ENCODE peak calls at places on chromosomes 7 and 10, in four cellular contexts. R is HepG2, G is GM12878, X is K562. S is an unnamed sample.

GRCh38 chr10:13352519-13352918 is 4.4 kb upstream of the SEPHS1 start:
- DNase-seq in R (peak), G (no peak), X (peak), S (peak)

GRCh38 chr7:53218730-53219504 is 183.5 kb downstream of the POM121L12 start:
- DNase-seq in G (no peak), R (no peak), X (no peak), S (peak)

GRCh38 chr7:122155566-122155965 is 11.5 kb upstream of the AASS start:
- DNase-seq in R (no peak), X (no peak), G (no peak), S (no peak)

GRCh38 chr10:10605551-10606081 is 412.1 kb upstream of the CELF2 start:
- DNase-seq in X (no peak), R (no peak), G (no peak), S (no peak)

GRCh38 chr7:20385121-20385520 is 54.4 kb downstream of the ITGB8 start:
- DNase-seq in X (no peak), R (no peak), G (no peak), S (no peak)

GRCh38 chr10:61215276-61215675 is 237.9 kb downstream of the TMEM26 start:
- DNase-seq in R (no peak), G (no peak), X (no peak), S (no peak)

GRCh38 chr7:7212612-7213011 is 30.3 kb downstream of the C1GALT1 start:
- DNase-seq in G (no peak), R (peak), X (no peak), S (no peak)

GRCh38 chr10:111532139-111532538 is 455.3 kb downstream of the ADRA2A start:
- DNase-seq in G (no peak), X (no peak), R (no peak), S (no peak)

GRCh38 chr10:63166742-63167258 is 33.7 kb downstream of the NRBF2 start:
- DNase-seq in G (peak), X (peak), R (peak), S (no peak)

GRCh38 chr10:79019961-79020491 is 48.7 kb upstream of the ZMIZ1 start:
- DNase-seq in X (peak), R (peak), G (no peak), S (no peak)

GRCh38 chr10:45000138-45000763 is 472 bp upstream of the ZNF22 start:
- DNase-seq in R (no peak), G (no peak), X (no peak), S (no peak)

GRCh38 chr7:80362677-80363076 is 149.2 kb downstream of the GNAT3 start:
- DNase-seq in G (no peak), R (no peak), X (no peak), S (no peak)

GRCh38 chr10:58089739-58090138 is 178.0 kb downstream of the IPMK start:
- DNase-seq in X (no peak), G (no peak), R (no peak), S (no peak)

GRCh38 chr10:70722820-70723424 is 50.6 kb downstream of the ADAMTS14 start:
- DNase-seq in X (no peak), G (no peak), R (no peak), S (no peak)

GRCh38 chr7:45574521-45575500 is 643 bp downstream of the ADCY1 start:
- DNase-seq in X (no peak), G (no peak), R (peak), S (peak)

GRCh38 chr7:28708458-28708951 is 249.6 kb downstream of the TRIL start:
- DNase-seq in X (no peak), R (no peak), G (no peak), S (peak)
- TF ChIP-seq CREM in X (no peak), R (no peak), G (no peak), S (no peak)

GRCh38 chr10:125155101-125155500 is 5.3 kb downstream of the CTBP2 start:
- DNase-seq in X (no peak), G (no peak), R (no peak), S (no peak)

GRCh38 chr10:125155669-125156068 is 4.7 kb downstream of the CTBP2 start:
- DNase-seq in R (no peak), G (no peak), X (no peak), S (no peak)

GRCh38 chr10:125156196-125156595 is 4.2 kb downstream of the CTBP2 start:
- DNase-seq in G (no peak), R (no peak), X (no peak), S (no peak)

GRCh38 chr10:125157473-125157865 is 2.9 kb downstream of the CTBP2 start:
- DNase-seq in X (no peak), G (no peak), R (no peak), S (no peak)

GRCh38 chr10:125156739-125157472 is 3.5 kb downstream of the CTBP2 start:
- DNase-seq in G (no peak), R (no peak), X (no peak), S (no peak)
- TF ChIP-seq CREM in G (no peak), R (no peak), X (no peak), S (no peak)

GRCh38 chr7:132257253-132257652 is 319.0 kb downstream of the PLXNA4 start:
- DNase-seq in X (no peak), R (no peak), G (no peak), S (no peak)

GRCh38 chr7:132255084-132255483 is 321.2 kb downstream of the PLXNA4 start:
- DNase-seq in R (no peak), X (no peak), G (no peak), S (no peak)

GRCh38 chr7:132255898-132256297 is 320.4 kb downstream of the PLXNA4 start:
- DNase-seq in G (no peak), X (no peak), R (peak), S (no peak)

GRCh38 chr7:132256721-132257212 is 319.5 kb downstream of the PLXNA4 start:
- DNase-seq in G (no peak), R (peak), X (no peak), S (no peak)

DNA sequence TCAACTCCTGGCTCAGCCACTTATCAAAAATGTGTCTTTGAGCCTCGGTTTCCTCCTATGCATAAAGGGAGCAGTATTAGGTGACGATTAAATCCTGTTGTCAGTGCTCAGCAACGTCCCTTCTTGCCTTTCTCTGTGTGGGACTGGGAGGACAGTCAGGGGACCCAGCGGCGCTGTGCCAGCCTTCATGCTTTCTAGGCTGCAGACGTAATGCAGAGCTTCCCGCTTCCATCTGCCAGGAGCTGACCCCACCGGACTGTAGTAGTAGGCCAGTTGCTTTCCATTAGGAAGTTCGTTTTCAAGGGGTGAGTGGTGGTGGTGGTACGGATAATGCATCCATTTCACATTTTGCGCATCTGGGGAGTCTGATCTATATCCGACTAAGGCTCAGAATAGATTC is 321.8 kb downstream of the PLXNA4 start:
- DNase-seq in X (no peak), R (no peak), G (no peak), S (no peak)
- TF ChIP-seq CREM in X (no peak), R (no peak), G (no peak), S (no peak)

GRCh38 chr10:36256166-36256565 is 614.1 kb upstream of the FZD8 start:
- DNase-seq in R (no peak), X (no peak), G (no peak), S (no peak)
- TF ChIP-seq CREM in R (no peak), X (no peak), G (no peak), S (no peak)

GRCh38 chr7:116610210-116610609 is 61.8 kb upstream of the MET start:
- DNase-seq in R (no peak), G (no peak), X (no peak), S (no peak)
- TF ChIP-seq CREM in R (no peak), G (no peak), X (no peak), S (no peak)

DNA sequence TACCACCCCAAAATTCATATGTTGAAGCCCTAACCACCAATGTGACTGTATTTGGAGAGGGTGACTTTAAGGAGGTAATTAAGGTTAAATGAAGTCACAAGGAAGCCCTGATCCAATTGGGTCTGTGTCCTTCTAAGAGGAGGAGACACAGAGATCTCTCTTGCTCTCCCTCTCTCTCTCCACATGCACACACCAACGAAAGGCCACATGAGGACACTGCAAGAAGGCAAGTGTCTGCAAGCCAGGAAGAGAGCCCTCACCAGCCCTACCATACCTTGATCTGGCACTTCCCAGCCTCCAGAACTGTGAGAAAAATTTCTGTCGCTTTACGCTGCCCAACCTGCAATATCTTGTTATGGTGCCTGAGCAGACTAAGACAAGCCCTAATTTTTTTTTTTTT is 56.0 kb upstream of the NEBL start:
- DNase-seq in X (no peak), G (no peak), R (no peak), S (no peak)
- TF ChIP-seq CREM in X (no peak), G (no peak), R (no peak), S (no peak)

DNA sequence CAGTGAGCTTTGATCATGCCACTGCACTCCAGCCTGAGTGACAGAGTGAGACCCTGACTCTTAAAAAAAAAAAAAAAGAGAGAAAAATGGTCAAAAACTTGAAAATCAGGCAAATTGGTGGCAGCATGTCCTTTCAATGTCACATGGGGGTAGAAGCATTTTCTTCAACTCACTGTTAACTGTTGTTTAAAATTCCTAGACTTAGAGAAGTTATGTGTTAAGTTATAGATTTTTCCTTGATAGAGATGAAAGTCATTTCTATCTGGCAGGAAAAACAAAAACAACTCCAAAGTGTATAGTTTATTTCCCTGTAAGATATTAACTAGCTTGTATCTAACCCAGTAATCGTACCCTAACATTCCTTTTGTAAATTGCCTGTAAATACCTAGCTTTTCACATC is 26.8 kb downstream of the LYZL2 start:
- DNase-seq in R (no peak), G (no peak), X (no peak), S (no peak)
- TF ChIP-seq CREM in R (peak), G (no peak), X (no peak), S (no peak)

DNA sequence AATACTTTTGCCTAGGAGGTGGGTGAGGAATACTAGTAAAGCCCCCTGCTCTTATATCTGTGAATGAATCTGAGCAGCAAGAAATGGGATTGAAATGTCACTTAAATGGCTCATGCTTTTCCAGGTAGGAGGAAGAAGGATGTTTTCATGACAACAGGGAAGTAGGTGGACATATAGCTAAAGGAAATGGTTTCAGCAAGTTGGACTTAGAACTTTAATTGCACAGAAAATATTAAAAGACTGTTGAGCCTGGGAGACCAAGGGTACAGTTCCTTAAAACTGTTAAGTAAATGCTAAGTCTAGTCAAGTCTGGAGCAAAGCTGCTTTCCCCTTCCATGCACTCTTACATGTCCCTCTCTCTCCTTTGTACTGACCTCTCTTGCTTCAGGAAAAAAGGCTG is 301.3 kb downstream of the HGF start:
- DNase-seq in X (no peak), G (no peak), R (no peak), S (no peak)
- TF ChIP-seq CREM in X (no peak), G (no peak), R (no peak), S (no peak)

GRCh38 chr10:3666525-3667302 is 118.3 kb downstream of the KLF6 start:
- DNase-seq in G (no peak), R (no peak), X (no peak), S (no peak)
- TF ChIP-seq CREM in G (no peak), R (no peak), X (no peak), S (no peak)

DNA sequence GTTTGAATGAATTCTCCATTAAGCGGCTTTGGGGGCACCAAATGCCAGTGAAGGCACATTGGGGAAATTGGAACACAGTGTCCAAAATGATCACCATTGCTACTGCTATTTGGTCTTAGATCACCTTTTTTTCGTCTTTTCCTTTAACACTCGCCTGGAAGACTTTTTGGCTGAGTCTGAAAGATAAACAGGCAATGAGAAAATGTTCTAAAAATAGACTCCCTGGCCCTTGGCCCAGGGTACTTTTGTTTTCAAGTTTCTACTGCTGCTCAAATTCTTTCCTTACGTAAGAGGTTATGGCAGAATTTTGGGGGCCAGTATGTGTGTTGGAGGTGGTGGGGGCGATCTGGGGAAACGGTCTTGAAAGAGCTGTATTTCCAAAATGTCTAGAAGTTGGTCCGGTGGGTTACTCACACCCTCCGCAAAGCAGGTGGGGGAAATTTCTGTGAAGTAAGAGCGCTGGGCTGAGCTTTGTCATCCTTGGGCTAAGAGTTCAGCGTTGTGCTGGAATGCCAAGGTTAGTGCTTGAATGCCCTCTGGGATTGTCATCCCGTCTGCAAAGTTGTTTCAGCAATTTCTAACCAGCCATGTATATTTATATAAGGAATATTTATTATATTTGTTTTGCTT is 1.3 kb upstream of the ITPRIP start:
- DNase-seq in R (peak), X (no peak), G (no peak), S (no peak)
- TF ChIP-seq CREM in R (no peak), X (no peak), G (no peak), S (no peak)